ENCODE peak calls at places on chromosomes 4 and X, in four cellular contexts. S, D, U and V are unnamed samples.

GRCh38 chr4:45580306-45580705 is 543.5 kb downstream of the GABRG1 start:
- DNase-seq in S (no peak), D (no peak), U (no peak), V (no peak)

GRCh38 chr4:37999000-37999745 is 39.0 kb downstream of the PTTG2 start:
- DNase-seq in S (no peak), D (no peak), U (no peak), V (no peak)

GRCh38 chr4:1508161-1509160 is 102.2 kb upstream of the NKX1-1 start:
- DNase-seq in S (no peak), D (no peak), U (no peak), V (no peak)

GRCh38 chr4:59571805-59572430 is 1628.2 kb upstream of the ADGRL3 start:
- DNase-seq in S (no peak), D (no peak), U (no peak), V (peak)

GRCh38 chrX:145552643-145553042 is 265.0 kb upstream of the SLITRK2 start:
- DNase-seq in S (no peak), D (no peak), U (no peak), V (no peak)

GRCh38 chr4:109701566-109702399 is 1.5 kb downstream of the CASP6 start:
- DNase-seq in S (peak), D (peak), U (no peak), V (peak)

GRCh38 chr4:169416997-169417396 is 146.2 kb upstream of the SH3RF1 start:
- DNase-seq in S (peak), D (no peak), U (no peak), V (no peak)

GRCh38 chr4:111788046-111788642 is 357.1 kb upstream of the FAM241A start:
- DNase-seq in S (no peak), D (no peak), U (no peak), V (no peak)

GRCh38 chrX:69197690-69198089 is 32.4 kb upstream of the PJA1 start:
- DNase-seq in S (no peak), D (no peak), U (no peak), V (no peak)

GRCh38 chr4:128951316-128951715 is 141.8 kb downstream of the JADE1 start:
- DNase-seq in S (no peak), D (no peak), U (no peak), V (no peak)

GRCh38 chr4:140135529-140136021 is 18.4 kb downstream of the MAML3 start:
- DNase-seq in S (no peak), D (no peak), U (no peak), V (peak)

GRCh38 chrX:1558761-1559468 is 21.9 kb upstream of the P2RY8 start:
- DNase-seq in S (no peak), D (no peak), U (no peak), V (no peak)

GRCh38 chr4:123819362-123820035 is 422.9 kb downstream of the SPRY1 start:
- DNase-seq in S (no peak), D (no peak), U (no peak), V (no peak)

GRCh38 chr4:138843611-138844010 is 172.0 kb upstream of the NOCT start:
- DNase-seq in S (no peak), D (no peak), U (no peak), V (no peak)

GRCh38 chr4:147134536-147135210 is 189.0 kb upstream of the TTC29 start:
- DNase-seq in S (no peak), D (no peak), U (no peak), V (no peak)

GRCh38 chr4:36128689-36129088 is 115.6 kb downstream of the ARAP2 start:
- DNase-seq in S (no peak), D (no peak), U (no peak), V (no peak)

GRCh38 chr4:84722720-84723119 is 139.8 kb downstream of the CDS1 start:
- DNase-seq in S (no peak), D (no peak), U (no peak), V (no peak)

GRCh38 chr4:504076-504475 is 5.1 kb downstream of the PIGG start:
- DNase-seq in S (no peak), D (no peak), U (no peak), V (no peak)

GRCh38 chr4:188031751-188032150 is 36.2 kb downstream of the ZFP42 start:
- DNase-seq in S (no peak), D (no peak), U (no peak), V (no peak)

GRCh38 chrX:147485207-147485606 is 426.5 kb upstream of the FMR1 start:
- DNase-seq in S (no peak), D (no peak), U (no peak), V (no peak)

GRCh38 chr4:2795558-2796260 is 2.8 kb downstream of the SH3BP2 start:
- DNase-seq in S (no peak), D (no peak), U (no peak), V (no peak)

GRCh38 chr4:169070895-169071218 is 60.8 kb upstream of the CBR4 start:
- DNase-seq in S (peak), D (no peak), U (no peak), V (no peak)

GRCh38 chr4:123037809-123038208 is 115.4 kb upstream of the NUDT6 start:
- DNase-seq in S (peak), D (no peak), U (no peak), V (no peak)

GRCh38 chr4:83223781-83224180 is 60.8 kb downstream of the COQ2 start:
- DNase-seq in S (no peak), D (no peak), U (no peak), V (no peak)

GRCh38 chr4:60588556-60588955 is 611.6 kb upstream of the ADGRL3 start:
- DNase-seq in S (no peak), D (no peak), U (no peak), V (no peak)

GRCh38 chr4:21948347-21949072 is at the start of gene KCNIP4:
- DNase-seq in S (no peak), D (no peak), U (no peak), V (peak)

GRCh38 chrX:9847071-9847470 is 60.8 kb downstream of the SHROOM2 start:
- DNase-seq in S (peak), D (no peak), U (no peak), V (no peak)

GRCh38 chr4:10164877-10165283 is 48.3 kb upstream of the WDR1 start:
- DNase-seq in S (peak), D (peak), U (no peak), V (peak)

GRCh38 chr4:149029056-149029651 is 586.9 kb upstream of the NR3C2 start:
- DNase-seq in S (peak), D (no peak), U (no peak), V (no peak)

GRCh38 chrX:21167028-21167427 is 207.2 kb upstream of the CNKSR2 start:
- DNase-seq in S (no peak), D (no peak), U (no peak), V (no peak)

GRCh38 chr4:74751247-74751646 is 43.1 kb downstream of the BTC start:
- DNase-seq in S (no peak), D (no peak), U (no peak), V (no peak)

GRCh38 chrX:68998716-68999115 is 166.5 kb downstream of the PJA1 start:
- DNase-seq in S (no peak), D (no peak), U (no peak), V (no peak)

GRCh38 chr4:37889849-37890500 is 909 bp upstream of the TBC1D1 start:
- DNase-seq in S (no peak), D (no peak), U (no peak), V (no peak)

GRCh38 chr4:169293343-169294176 is 22.8 kb upstream of the SH3RF1 start:
- DNase-seq in S (no peak), D (no peak), U (peak), V (no peak)

GRCh38 chr4:19381068-19381467 is 870.6 kb upstream of the SLIT2 start:
- DNase-seq in S (no peak), D (no peak), U (no peak), V (no peak)

GRCh38 chr4:106587558-106587957 is 219.0 kb upstream of the GIMD1 start:
- DNase-seq in S (no peak), D (no peak), U (no peak), V (peak)

GRCh38 chr4:986949-987688 is at the start of gene IDUA:
- DNase-seq in S (peak), D (peak), U (no peak), V (peak)

GRCh38 chr4:1503583-1504471 is 97.6 kb upstream of the NKX1-1 start:
- DNase-seq in S (no peak), D (peak), U (no peak), V (no peak)

GRCh38 chr4:159308571-159309340 is 205.9 kb downstream of the RAPGEF2 start:
- DNase-seq in S (no peak), D (no peak), U (no peak), V (no peak)

GRCh38 chrX:57915680-57916079 is 5.4 kb upstream of the ZXDA start:
- DNase-seq in S (no peak), D (no peak), U (no peak), V (no peak)

GRCh38 chrX:57918750-57919436 is 8.6 kb upstream of the ZXDA start:
- DNase-seq in S (peak), D (no peak), U (no peak), V (peak)
- TF ChIP-seq BHLHE40 in S (no peak), D (no peak), U (no peak), V (no peak)

DNA sequence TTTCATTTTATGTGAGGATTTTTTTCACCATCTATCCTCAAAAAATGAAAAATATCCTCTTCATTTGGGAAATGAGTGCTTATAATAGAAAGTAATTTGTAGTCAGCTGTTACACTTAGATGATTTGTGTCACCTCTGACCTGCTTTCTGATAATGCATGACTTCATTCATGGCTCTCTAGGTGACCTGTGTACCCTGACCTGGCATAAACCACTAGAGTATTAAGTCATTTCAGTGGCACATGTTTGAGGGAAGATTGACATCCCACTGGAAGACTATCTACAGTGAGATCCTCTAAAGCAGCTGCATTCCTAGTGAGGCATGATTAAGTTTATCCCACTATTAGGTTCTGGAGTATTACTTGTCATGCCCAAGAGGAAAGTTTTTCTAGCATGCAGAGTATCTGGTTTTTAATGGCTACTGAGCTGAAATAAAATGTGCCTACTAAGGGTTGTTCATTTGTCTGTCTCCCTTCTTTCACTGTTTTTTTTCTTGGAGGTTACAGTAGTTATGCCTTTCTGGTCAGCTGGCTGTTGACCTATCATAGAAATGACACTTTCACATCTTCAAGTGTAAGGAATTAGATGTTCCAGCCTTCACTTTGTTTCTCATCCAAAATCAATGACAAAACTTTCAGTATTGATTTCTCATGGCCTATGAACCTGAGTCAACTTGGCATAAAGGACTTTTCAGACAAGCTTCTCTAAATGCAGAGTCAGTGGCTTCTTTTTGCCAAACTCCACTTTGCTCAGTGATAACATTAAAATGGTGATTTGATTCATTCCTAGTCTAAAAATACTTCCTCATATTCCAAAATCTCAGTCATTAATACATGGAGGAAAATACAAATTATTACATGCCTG is 33.1 kb downstream of the TET2 start:
- DNase-seq in S (peak), D (no peak), U (no peak), V (no peak)
- TF ChIP-seq TARDBP in S (no peak), D (no peak), U (no peak), V (no peak)

GRCh38 chr4:54971474-54971950 is 153.9 kb downstream of the KDR start:
- DNase-seq in S (peak), D (peak), U (no peak), V (peak)
- TF ChIP-seq BHLHE40 in S (no peak), D (no peak), U (no peak), V (no peak)

GRCh38 chr4:185144601-185145240 is 1.7 kb downstream of the SLC25A4 start:
- DNase-seq in S (peak), D (no peak), U (no peak), V (no peak)

GRCh38 chr4:185142563-185142910 is 529 bp upstream of the SLC25A4 start:
- DNase-seq in S (peak), D (no peak), U (no peak), V (no peak)

GRCh38 chr4:185142911-185143595 is at the start of gene SLC25A4:
- DNase-seq in S (peak), D (peak), U (peak), V (peak)

GRCh38 chr4:185141777-185142176 is 1.3 kb upstream of the SLC25A4 start:
- DNase-seq in S (no peak), D (no peak), U (no peak), V (no peak)

DNA sequence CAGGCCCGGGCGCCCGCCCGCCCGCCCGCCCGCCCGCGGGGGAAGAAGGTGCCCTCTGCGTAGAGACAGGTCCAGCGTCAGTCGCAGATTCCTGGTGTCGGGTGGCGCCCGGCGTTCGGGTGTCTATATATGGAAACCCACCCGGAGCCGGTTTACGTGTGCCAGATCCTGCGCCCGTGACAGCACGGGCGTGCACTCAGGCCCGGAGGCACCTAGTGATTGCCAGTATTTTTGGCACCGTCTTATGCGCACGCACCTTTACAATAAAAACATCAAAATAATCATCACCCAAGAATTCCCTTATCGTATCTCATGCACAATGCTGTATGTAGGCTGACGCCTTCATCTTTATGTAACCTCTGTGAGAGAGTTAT is 517 bp downstream of the SLC25A4 start:
- DNase-seq in S (peak), D (no peak), U (no peak), V (peak)
- TF ChIP-seq TARDBP in S (no peak), D (no peak), U (no peak), V (no peak)

DNA sequence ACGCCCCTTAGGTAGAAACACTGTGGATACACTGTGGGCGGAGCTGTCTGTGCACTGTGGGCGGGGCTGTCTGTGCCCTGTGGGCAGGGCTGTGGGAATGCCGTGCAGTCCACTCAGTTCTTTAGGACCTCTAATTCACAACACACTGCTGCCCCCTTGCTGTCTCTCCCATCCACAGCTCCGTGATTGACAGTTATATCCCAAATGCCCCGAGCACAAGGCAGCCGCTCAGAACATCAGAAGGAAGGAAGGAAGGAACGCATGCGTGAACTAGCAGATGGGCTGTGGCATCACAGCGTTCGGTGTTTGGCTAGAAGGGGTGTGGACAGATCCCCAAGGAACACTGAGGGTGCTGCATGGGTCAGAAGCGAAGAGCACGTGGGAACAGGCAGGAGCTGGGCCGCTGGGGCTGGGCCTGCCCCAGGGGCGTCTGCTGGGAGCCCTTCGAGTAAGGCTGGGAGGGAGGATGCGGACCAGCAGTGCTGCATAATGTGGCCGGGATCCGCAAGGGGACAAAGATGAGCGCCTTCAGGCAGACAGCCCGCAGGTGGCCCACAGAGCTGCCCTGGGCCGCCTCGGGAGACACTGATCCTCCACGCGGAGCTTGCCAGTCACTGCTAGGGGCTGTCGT is 29.8 kb downstream of the ACOX3 start:
- DNase-seq in S (peak), D (peak), U (no peak), V (peak)
- TF ChIP-seq BHLHE40 in S (no peak), D (no peak), U (no peak), V (no peak)

GRCh38 chr4:16196482-16197393 is 29.5 kb downstream of the TAPT1 start:
- DNase-seq in S (peak), D (no peak), U (peak), V (peak)

GRCh38 chr4:16197842-16198241 is 28.4 kb downstream of the TAPT1 start:
- DNase-seq in S (no peak), D (no peak), U (no peak), V (no peak)

GRCh38 chr4:16198271-16198670 is 28.0 kb downstream of the TAPT1 start:
- DNase-seq in S (no peak), D (no peak), U (no peak), V (no peak)

GRCh38 chr4:16202598-16202997 is 23.7 kb downstream of the TAPT1 start:
- DNase-seq in S (no peak), D (no peak), U (no peak), V (no peak)

GRCh38 chr4:16199132-16199531 is 27.1 kb downstream of the TAPT1 start:
- DNase-seq in S (peak), D (no peak), U (no peak), V (no peak)
- TF ChIP-seq TARDBP in S (no peak), D (no peak), U (no peak), V (no peak)

GRCh38 chrX:13123857-13124345 is 79.5 kb upstream of the FAM9C start:
- DNase-seq in S (peak), D (no peak), U (no peak), V (no peak)
- TF ChIP-seq BHLHE40 in S (no peak), D (no peak), U (no peak), V (no peak)

GRCh38 chr4:25437951-25438350 is 60.9 kb downstream of the ANAPC4 start:
- DNase-seq in S (no peak), D (no peak), U (no peak), V (no peak)
- TF ChIP-seq TARDBP in S (no peak), D (no peak), U (no peak), V (no peak)